ENCODE peak calls at places on chromosomes 4 and X, in four cellular contexts. F is spleen, L is uterus, Q is GM23338. N is an unnamed sample. For H3K4me1, the result is how much of the 10 kb centered on the place peaks cover.

GRCh38 chrX:44025611-44026010 is 52.4 kb upstream of the NDP start:
- DNase-seq in F (no peak), L (no peak), Q (no peak), N (no peak)

GRCh38 chr4:150368667-150369066 is 213.3 kb upstream of the MAB21L2 start:
- DNase-seq in F (no peak), L (no peak), Q (no peak), N (no peak)

GRCh38 chr4:133921280-133922195 is 280.1 kb downstream of the PABPC4L start:
- DNase-seq in F (no peak), L (no peak), Q (no peak), N (no peak)

GRCh38 chr4:185587444-185588161 is 52.3 kb upstream of the PDLIM3 start:
- DNase-seq in F (peak), L (no peak), Q (peak), N (no peak)

GRCh38 chrX:65528705-65529340 is 5.8 kb downstream of the LAS1L start:
- DNase-seq in F (no peak), L (peak), Q (peak), N (peak)

GRCh38 chr4:14404730-14405129 is 597.6 kb upstream of the CPEB2 start:
- DNase-seq in F (no peak), L (no peak), Q (no peak), N (no peak)

GRCh38 chr4:133866328-133866699 is 335.3 kb downstream of the PABPC4L start:
- DNase-seq in F (no peak), L (no peak), Q (no peak), N (no peak)

GRCh38 chr4:173835863-173836262 is 305.8 kb upstream of the HAND2 start:
- DNase-seq in F (no peak), L (peak), Q (peak), N (peak)

GRCh38 chr4:108762559-108763225 is at the start of gene ETNPPL:
- DNase-seq in F (no peak), L (no peak), Q (peak), N (peak)

GRCh38 chr4:108287834-108288413 is 119.2 kb upstream of the LEF1 start:
- DNase-seq in F (no peak), L (no peak), Q (no peak), N (no peak)

GRCh38 chr4:95129708-95130343 is 372.1 kb downstream of the BMPR1B start:
- DNase-seq in F (no peak), L (peak), Q (no peak), N (no peak)

GRCh38 chr4:108774809-108775530 is 12.1 kb upstream of the ETNPPL start:
- DNase-seq in F (no peak), L (no peak), Q (peak), N (no peak)

GRCh38 chr4:7052313-7052712 is 9.1 kb downstream of the TADA2B start:
- DNase-seq in F (peak), L (no peak), Q (no peak), N (no peak)

GRCh38 chr4:141705747-141706377 is 69.5 kb downstream of the IL15 start:
- DNase-seq in F (no peak), L (no peak), Q (no peak), N (no peak)

GRCh38 chr4:176953021-176953420 is 160.3 kb upstream of the VEGFC start:
- DNase-seq in F (no peak), L (no peak), Q (no peak), N (no peak)

GRCh38 chrX:104335765-104336164 is 81.0 kb upstream of the ESX1 start:
- DNase-seq in F (no peak), L (no peak), Q (no peak), N (no peak)

GRCh38 chr4:10006604-10007435 is 14.5 kb downstream of the SLC2A9 start:
- DNase-seq in F (no peak), L (no peak), Q (no peak), N (no peak)

GRCh38 chr4:25654971-25655963 is at the start of gene SLC34A2:
- DNase-seq in F (peak), L (no peak), Q (peak), N (no peak)

GRCh38 chr4:107993969-107994368 is 4.3 kb downstream of the HADH start:
- DNase-seq in F (no peak), L (no peak), Q (no peak), N (no peak)

GRCh38 chr4:8344387-8344786 is 74.8 kb downstream of the HTRA3 start:
- DNase-seq in F (no peak), L (no peak), Q (no peak), N (no peak)

GRCh38 chr4:164613761-164614277 is 140.1 kb upstream of the SMIM31 start:
- DNase-seq in F (no peak), L (no peak), Q (no peak), N (no peak)

GRCh38 chr4:142777045-142777743 is 68.9 kb downstream of the INPP4B start:
- DNase-seq in F (no peak), L (no peak), Q (no peak), N (no peak)

GRCh38 chr4:142778430-142778829 is 67.7 kb downstream of the INPP4B start:
- DNase-seq in F (no peak), L (no peak), Q (no peak), N (no peak)

GRCh38 chr4:142778908-142779307 is 67.2 kb downstream of the INPP4B start:
- DNase-seq in F (no peak), L (no peak), Q (no peak), N (no peak)

GRCh38 chr4:142781114-142781513 is 65.0 kb downstream of the INPP4B start:
- DNase-seq in F (no peak), L (no peak), Q (no peak), N (no peak)
- H3K4me1 ChIP-seq in F (under half), L (under half), Q (under half), N (under half)

GRCh38 chr4:55183926-55184599 is 58.7 kb upstream of the KDR start:
- DNase-seq in F (no peak), L (no peak), Q (peak), N (no peak)
- H3K4me1 ChIP-seq in F (under half), L (under half), Q (under half), N (under half)

GRCh38 chr4:54015421-54016065 is 48.9 kb downstream of the CHIC2 start:
- DNase-seq in F (no peak), L (no peak), Q (peak), N (peak)

GRCh38 chr4:54017974-54018373 is 46.4 kb downstream of the CHIC2 start:
- DNase-seq in F (no peak), L (no peak), Q (no peak), N (no peak)

GRCh38 chr4:54014761-54015160 is 49.6 kb downstream of the CHIC2 start:
- DNase-seq in F (no peak), L (no peak), Q (no peak), N (no peak)

GRCh38 chr4:54017308-54017707 is 47.1 kb downstream of the CHIC2 start:
- DNase-seq in F (no peak), L (no peak), Q (no peak), N (no peak)

GRCh38 chr4:54016504-54016903 is 47.9 kb downstream of the CHIC2 start:
- DNase-seq in F (no peak), L (no peak), Q (no peak), N (no peak)
- H3K4me1 ChIP-seq in F (under half), L (under half), Q (half or more), N (under half)

DNA sequence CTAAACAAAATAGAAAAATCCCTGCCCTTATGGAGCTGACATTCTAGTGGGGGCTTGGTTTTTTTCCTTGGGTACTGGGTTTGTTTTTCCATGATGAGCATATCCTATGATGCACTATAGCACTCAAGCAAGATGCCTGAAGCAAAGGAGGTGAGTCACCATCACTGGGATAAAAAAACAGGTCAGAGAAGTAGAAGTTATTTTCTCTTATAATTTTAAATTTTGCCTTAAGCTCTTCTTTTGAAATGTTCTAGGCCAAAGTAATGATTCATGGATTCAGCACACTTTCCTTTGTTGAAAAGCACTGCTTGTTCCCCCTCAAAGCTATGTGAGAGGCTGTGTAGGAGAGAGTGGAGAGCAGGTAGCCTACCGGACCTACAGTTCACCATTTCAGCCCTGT is 15.2 kb upstream of the CXCL2 start:
- DNase-seq in F (no peak), L (no peak), Q (no peak), N (no peak)
- H3K4me1 ChIP-seq in F (under half), L (under half), Q (under half), N (under half)

GRCh38 chr4:145933134-145933533 is 5.5 kb downstream of the ZNF827 start:
- DNase-seq in F (no peak), L (no peak), Q (no peak), N (no peak)

GRCh38 chr4:145929415-145930178 is 9.0 kb downstream of the ZNF827 start:
- DNase-seq in F (no peak), L (no peak), Q (no peak), N (no peak)

GRCh38 chr4:145934434-145935047 is 4.1 kb downstream of the ZNF827 start:
- DNase-seq in F (no peak), L (no peak), Q (no peak), N (no peak)

GRCh38 chr4:145930592-145930991 is 8.0 kb downstream of the ZNF827 start:
- DNase-seq in F (no peak), L (no peak), Q (no peak), N (no peak)

DNA sequence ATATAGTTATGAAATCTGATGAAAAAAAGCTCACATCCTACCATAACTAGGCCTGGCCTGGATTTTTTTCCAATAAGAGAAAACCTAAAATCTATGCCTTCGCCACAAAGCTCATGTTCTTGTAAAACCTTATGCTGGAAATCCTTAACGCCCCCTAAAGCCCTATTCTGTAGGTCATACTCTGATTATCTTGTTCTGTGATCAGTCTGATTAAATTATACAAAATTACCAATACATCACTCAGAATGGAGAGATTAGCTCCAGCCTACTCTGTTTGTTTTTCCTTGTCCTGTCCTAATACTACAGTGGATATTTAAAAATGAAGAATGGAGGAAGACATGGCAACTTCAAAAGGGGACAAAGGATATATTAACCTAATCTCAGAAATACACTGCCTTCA is 7.2 kb downstream of the ZNF827 start:
- DNase-seq in F (no peak), L (no peak), Q (no peak), N (no peak)
- H3K4me1 ChIP-seq in F (under half), L (under half), Q (half or more), N (under half)

GRCh38 chr4:70930530-70931256 is 28.5 kb downstream of the MOB1B start:
- DNase-seq in F (no peak), L (no peak), Q (no peak), N (no peak)

GRCh38 chr4:70935038-70935437 is 32.9 kb downstream of the MOB1B start:
- DNase-seq in F (no peak), L (no peak), Q (no peak), N (no peak)

GRCh38 chr4:70932984-70933383 is 30.8 kb downstream of the MOB1B start:
- DNase-seq in F (no peak), L (no peak), Q (no peak), N (no peak)

GRCh38 chr4:70927502-70928139 is 25.5 kb downstream of the MOB1B start:
- DNase-seq in F (no peak), L (no peak), Q (peak), N (no peak)

GRCh38 chr4:70931359-70931758 is 29.2 kb downstream of the MOB1B start:
- DNase-seq in F (no peak), L (no peak), Q (no peak), N (no peak)
- H3K4me1 ChIP-seq in F (under half), L (under half), Q (under half), N (under half)

GRCh38 chr4:112753333-112753732 is 116.4 kb downstream of the LARP7 start:
- DNase-seq in F (no peak), L (no peak), Q (no peak), N (no peak)
- H3K4me1 ChIP-seq in F (under half), L (under half), Q (under half), N (under half)

DNA sequence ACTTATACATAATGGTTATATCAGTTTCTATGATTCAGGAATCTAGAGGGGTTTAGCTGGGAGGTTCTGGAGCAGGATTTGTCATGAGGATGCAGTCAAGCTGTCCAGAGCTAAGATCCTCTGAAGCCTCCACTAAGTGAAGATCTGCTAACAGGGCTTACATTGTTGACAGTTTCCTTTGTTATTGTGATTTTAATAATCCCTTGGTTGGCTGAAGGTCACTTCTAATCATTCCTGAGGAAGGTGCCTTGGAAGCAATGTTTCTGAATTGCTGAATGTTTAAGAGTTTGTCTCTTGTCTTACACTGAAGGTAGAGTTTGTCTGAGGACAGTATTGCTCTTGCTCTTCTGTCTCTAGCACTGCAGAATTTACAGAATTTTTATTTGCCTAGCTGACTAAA is 41.3 kb downstream of the BANK1 start:
- DNase-seq in F (no peak), L (no peak), Q (peak), N (peak)
- H3K4me1 ChIP-seq in F (under half), L (under half), Q (under half), N (under half)

GRCh38 chr4:89534356-89534755 is 226.8 kb upstream of the GPRIN3 start:
- DNase-seq in F (no peak), L (no peak), Q (no peak), N (no peak)
- H3K4me1 ChIP-seq in F (under half), L (under half), Q (under half), N (under half)